ENCODE peak calls at places on chromosomes 1 and 21, in six cellular contexts. One of them, this sample, is unnamed.

GRCh38 chr1:226979115-226979516 is 39.0 kb downstream of the COQ8A start:
- DNase-seq in psoas muscle: no peak
- DNase-seq in AG04450: no peak
- DNase-seq in HT1080: no peak
- DNase-seq in NB4: no peak
- DNase-seq in T-helper 2 cell: no peak
- DNase-seq in this sample: no peak

GRCh38 chr21:34204481-34205439 is 131.4 kb downstream of the MRPS6 start:
- DNase-seq in NB4: no peak
- DNase-seq in AG04450: no peak
- DNase-seq in T-helper 2 cell: no peak
- DNase-seq in HT1080: no peak
- DNase-seq in psoas muscle: no peak
- DNase-seq in this sample: no peak

GRCh38 chr1:32063261-32063681 is 9.5 kb upstream of the TMEM39B start:
- DNase-seq in HT1080: peak
- DNase-seq in T-helper 2 cell: no peak
- DNase-seq in NB4: peak
- DNase-seq in AG04450: peak
- DNase-seq in psoas muscle: no peak
- DNase-seq in this sample: no peak

GRCh38 chr1:156230102-156230501 is 11.9 kb upstream of the BGLAP start:
- DNase-seq in AG04450: no peak
- DNase-seq in psoas muscle: peak
- DNase-seq in HT1080: no peak
- DNase-seq in T-helper 2 cell: no peak
- DNase-seq in NB4: no peak
- DNase-seq in this sample: no peak

GRCh38 chr21:39681845-39682244 is 63.1 kb upstream of the IGSF5 start:
- DNase-seq in psoas muscle: no peak
- DNase-seq in T-helper 2 cell: no peak
- DNase-seq in NB4: no peak
- DNase-seq in HT1080: no peak
- DNase-seq in AG04450: no peak
- DNase-seq in this sample: no peak

GRCh38 chr1:185798505-185798904 is 64.3 kb downstream of the HMCN1 start:
- DNase-seq in AG04450: no peak
- DNase-seq in HT1080: no peak
- DNase-seq in T-helper 2 cell: no peak
- DNase-seq in psoas muscle: no peak
- DNase-seq in NB4: no peak
- DNase-seq in this sample: no peak

GRCh38 chr1:63917571-63918394 is 144.0 kb downstream of the ROR1 start:
- DNase-seq in T-helper 2 cell: no peak
- DNase-seq in NB4: peak
- DNase-seq in HT1080: peak
- DNase-seq in AG04450: no peak
- DNase-seq in psoas muscle: no peak
- DNase-seq in this sample: no peak

GRCh38 chr1:39170731-39171375 is 33.6 kb upstream of the MACF1 start:
- DNase-seq in psoas muscle: no peak
- DNase-seq in NB4: no peak
- DNase-seq in AG04450: no peak
- DNase-seq in T-helper 2 cell: no peak
- DNase-seq in HT1080: no peak
- DNase-seq in this sample: no peak

GRCh38 chr1:167748901-167749300 is 27.1 kb downstream of the MPZL1 start:
- DNase-seq in psoas muscle: no peak
- DNase-seq in AG04450: no peak
- DNase-seq in T-helper 2 cell: no peak
- DNase-seq in HT1080: no peak
- DNase-seq in NB4: no peak
- DNase-seq in this sample: no peak

GRCh38 chr1:208524920-208525319 is 280.7 kb upstream of the PLXNA2 start:
- DNase-seq in psoas muscle: no peak
- DNase-seq in NB4: no peak
- DNase-seq in HT1080: no peak
- DNase-seq in AG04450: no peak
- DNase-seq in T-helper 2 cell: no peak
- DNase-seq in this sample: no peak

GRCh38 chr21:34126691-34127090 is 53.3 kb downstream of the MRPS6 start:
- DNase-seq in psoas muscle: no peak
- DNase-seq in AG04450: peak
- DNase-seq in HT1080: no peak
- DNase-seq in T-helper 2 cell: no peak
- DNase-seq in NB4: no peak
- DNase-seq in this sample: no peak

GRCh38 chr1:203151362-203152157 is 24.0 kb downstream of the ADORA1 start:
- DNase-seq in NB4: no peak
- DNase-seq in psoas muscle: no peak
- DNase-seq in HT1080: no peak
- DNase-seq in AG04450: no peak
- DNase-seq in T-helper 2 cell: no peak
- DNase-seq in this sample: no peak

GRCh38 chr1:170321113-170321512 is 175.4 kb downstream of the NTMT2 start:
- DNase-seq in AG04450: no peak
- DNase-seq in T-helper 2 cell: no peak
- DNase-seq in NB4: no peak
- DNase-seq in HT1080: peak
- DNase-seq in psoas muscle: no peak
- DNase-seq in this sample: no peak

GRCh38 chr1:96409087-96409486 is 312.5 kb upstream of the PTBP2 start:
- DNase-seq in AG04450: no peak
- DNase-seq in HT1080: no peak
- DNase-seq in psoas muscle: no peak
- DNase-seq in NB4: no peak
- DNase-seq in T-helper 2 cell: no peak
- DNase-seq in this sample: no peak

GRCh38 chr1:41714613-41715389 is 203.9 kb downstream of the HIVEP3 start:
- DNase-seq in psoas muscle: no peak
- DNase-seq in HT1080: no peak
- DNase-seq in NB4: no peak
- DNase-seq in T-helper 2 cell: no peak
- DNase-seq in AG04450: no peak
- DNase-seq in this sample: no peak